ENCODE peak calls at places on chromosome 20, in ten cellular contexts. M is PC-3, J is left ventricle myocardium inferior, H is endodermal cell, T is fibroblast of lung, I is psoas muscle, Z is tibial artery, S is uterus, X is transverse colon, A is stomach. Y is an unnamed sample. For H3K4me1, the result is how much of the 10 kb centered on the place peaks cover.

GRCh38 chr20:45951474-45951873 is 17.0 kb downstream of the PCIF1 start:
- DNase-seq in S (no peak), T (no peak), J (no peak), Z (no peak), H (no peak), I (no peak), X (no peak), A (no peak), M (no peak), Y (no peak)

GRCh38 chr20:7452890-7453289 is 487.4 kb downstream of the HAO1 start:
- DNase-seq in I (no peak), S (no peak), M (no peak), Z (no peak), X (no peak), A (no peak), J (no peak), T (no peak), H (no peak), Y (no peak)

GRCh38 chr20:8385247-8385646 is 253.2 kb downstream of the PLCB1 start:
- DNase-seq in Z (no peak), A (peak), M (no peak), H (peak), I (peak), T (peak), S (no peak), J (peak), X (no peak), Y (no peak)

GRCh38 chr20:44552950-44553908 is 29.1 kb upstream of the PKIG start:
- DNase-seq in S (no peak), A (no peak), X (no peak), M (peak), Z (no peak), J (no peak), H (no peak), I (no peak), T (peak), Y (no peak)

GRCh38 chr20:41534170-41534569 is 84.0 kb downstream of the CHD6 start:
- DNase-seq in A (no peak), H (no peak), S (no peak), T (no peak), M (no peak), Z (no peak), J (no peak), X (no peak), I (no peak), Y (no peak)

GRCh38 chr20:59382326-59382725 is 81.9 kb downstream of the EDN3 start:
- DNase-seq in A (no peak), X (no peak), H (no peak), I (no peak), S (no peak), J (no peak), M (no peak), T (no peak), Z (no peak), Y (no peak)

GRCh38 chr20:4797275-4797674 is 75.6 kb downstream of the PRND start:
- DNase-seq in I (no peak), X (no peak), A (no peak), Z (no peak), H (no peak), S (no peak), M (no peak), T (no peak), J (no peak), Y (no peak)

GRCh38 chr20:39716796-39717341 is 754.7 kb downstream of the DHX35 start:
- DNase-seq in I (no peak), Z (no peak), J (no peak), H (no peak), S (no peak), X (no peak), T (no peak), M (no peak), A (no peak), Y (no peak)

GRCh38 chr20:64222273-64222672 is 33.3 kb upstream of the PCMTD2 start:
- DNase-seq in X (no peak), A (peak), H (no peak), M (peak), T (peak), I (no peak), S (no peak), Z (no peak), J (no peak), Y (no peak)

GRCh38 chr20:4335722-4336121 is 320.4 kb upstream of the RNF24 start:
- DNase-seq in J (no peak), H (no peak), X (no peak), M (no peak), Z (no peak), I (no peak), S (no peak), A (no peak), T (no peak), Y (no peak)

GRCh38 chr20:14915356-14915755 is 577.9 kb upstream of the FLRT3 start:
- DNase-seq in M (no peak), X (no peak), S (peak), J (no peak), H (no peak), A (peak), I (no peak), T (no peak), Z (no peak), Y (no peak)

GRCh38 chr20:1567392-1568165 is 10.1 kb upstream of the SIRPD start:
- DNase-seq in H (peak), S (no peak), T (no peak), Z (no peak), A (no peak), I (no peak), M (peak), J (no peak), X (no peak), Y (no peak)

GRCh38 chr20:50427740-50428462 is 82.3 kb upstream of the PTPN1 start:
- DNase-seq in I (peak), T (peak), J (peak), X (no peak), H (peak), A (peak), M (no peak), S (peak), Z (peak), Y (no peak)
- H3K4me1 ChIP-seq in I (under half), T (under half), J (under half), X (under half), H (under half), A (under half), M (under half), S (under half), Z (under half), Y (under half)

GRCh38 chr20:33566781-33567603 is 77.1 kb downstream of the CBFA2T2 start:
- DNase-seq in Z (no peak), X (no peak), A (no peak), M (no peak), T (no peak), I (no peak), H (no peak), S (no peak), J (no peak), Y (no peak)
- H3K4me1 ChIP-seq in Z (under half), X (under half), A (under half), M (under half), T (under half), I (under half), H (under half), S (under half), J (half or more), Y (half or more)

GRCh38 chr20:49685161-49685601 is 28.5 kb downstream of the B4GALT5 start:
- DNase-seq in T (no peak), M (no peak), J (no peak), X (no peak), I (no peak), S (no peak), Z (no peak), H (no peak), A (no peak), Y (no peak)
- H3K4me1 ChIP-seq in T (under half), M (under half), J (half or more), X (half or more), I (half or more), S (under half), Z (under half), H (under half), A (under half), Y (half or more)

GRCh38 chr20:17935761-17936160 is 32.8 kb downstream of the SNX5 start:
- DNase-seq in X (no peak), Z (no peak), A (no peak), M (no peak), H (no peak), J (no peak), S (no peak), I (no peak), T (no peak), Y (no peak)
- H3K4me1 ChIP-seq in X (under half), Z (under half), A (under half), M (under half), H (under half), J (under half), S (under half), I (under half), T (under half), Y (half or more)

GRCh38 chr20:13213335-13213734 is 7.7 kb upstream of the ISM1 start:
- DNase-seq in T (no peak), I (no peak), X (no peak), M (no peak), J (no peak), A (no peak), S (no peak), H (no peak), Z (no peak), Y (no peak)

GRCh38 chr20:13219327-13220193 is 1.5 kb upstream of the ISM1 start:
- DNase-seq in X (no peak), A (no peak), I (no peak), Z (no peak), M (no peak), S (no peak), H (no peak), T (no peak), J (no peak), Y (no peak)

GRCh38 chr20:13220194-13220856 is 749 bp upstream of the ISM1 start:
- DNase-seq in Z (peak), S (peak), H (peak), X (peak), J (peak), A (peak), M (no peak), I (peak), T (peak), Y (no peak)

GRCh38 chr20:13212750-13213149 is 8.3 kb upstream of the ISM1 start:
- DNase-seq in J (no peak), A (no peak), M (no peak), T (peak), S (no peak), H (no peak), I (no peak), Z (no peak), X (no peak), Y (no peak)

DNA sequence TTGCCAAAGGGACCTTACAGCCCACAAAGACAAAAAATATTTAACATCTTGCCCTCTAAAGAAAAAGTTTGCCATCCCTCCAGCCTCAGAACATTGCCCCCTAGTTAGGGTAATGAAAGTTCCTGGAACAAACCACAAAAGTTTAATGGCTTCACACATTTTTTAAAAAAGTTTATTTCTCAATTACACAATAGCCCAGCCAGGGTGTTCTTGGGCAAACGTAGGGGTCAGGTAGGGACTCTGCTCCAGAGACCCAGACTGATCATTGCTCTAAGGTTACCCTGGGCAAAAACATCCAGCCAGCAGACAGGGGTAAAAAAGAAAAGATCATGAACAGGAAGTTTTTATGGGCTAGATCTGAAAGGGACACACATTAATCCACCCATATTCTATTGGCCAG is 4.5 kb upstream of the ISM1 start:
- DNase-seq in X (no peak), S (no peak), M (no peak), A (no peak), H (no peak), Z (no peak), I (no peak), T (no peak), J (no peak), Y (no peak)
- H3K4me1 ChIP-seq in X (under half), S (under half), M (under half), A (under half), H (under half), Z (under half), I (under half), T (under half), J (under half), Y (under half)